ENCODE peak calls at places on chromosomes 7 and 10, in four cellular contexts. Q, W, V and K are unnamed samples.

GRCh38 chr7:95509199-95509598 is 23.5 kb downstream of the ASB4 start:
- DNase-seq in Q (no peak), W (no peak), V (peak), K (peak)

GRCh38 chr7:85094046-85094720 is 92.7 kb downstream of the SEMA3D start:
- DNase-seq in Q (no peak), W (no peak), V (no peak), K (no peak)

GRCh38 chr10:123997486-123998196 is 95.8 kb downstream of the CHST15 start:
- DNase-seq in Q (peak), W (peak), V (peak), K (peak)

GRCh38 chr10:1272079-1272478 is 215.9 kb downstream of the WDR37 start:
- DNase-seq in Q (no peak), W (no peak), V (no peak), K (no peak)

GRCh38 chr10:68007356-68007755 is 67.7 kb downstream of the HERC4 start:
- DNase-seq in Q (no peak), W (no peak), V (no peak), K (peak)

GRCh38 chr7:41053830-41054229 is 649.1 kb downstream of the INHBA start:
- DNase-seq in Q (no peak), W (no peak), V (no peak), K (no peak)

GRCh38 chr10:112624546-112625048 is 177.6 kb downstream of the VTI1A start:
- DNase-seq in Q (no peak), W (no peak), V (no peak), K (no peak)

GRCh38 chr7:140638311-140638791 is 2.3 kb downstream of the DENND2A start:
- DNase-seq in Q (no peak), W (peak), V (no peak), K (no peak)

GRCh38 chr10:80829562-80829961 is 291.9 kb downstream of the SH2D4B start:
- DNase-seq in Q (no peak), W (no peak), V (no peak), K (no peak)

GRCh38 chr7:159239028-159239427 is 94.4 kb upstream of the VIPR2 start:
- DNase-seq in Q (no peak), W (no peak), V (no peak), K (no peak)

GRCh38 chr7:42522227-42522991 is 285.4 kb upstream of the GLI3 start:
- DNase-seq in Q (no peak), W (no peak), V (no peak), K (no peak)

GRCh38 chr7:156942708-156943090 is 6.8 kb upstream of the NOM1 start:
- DNase-seq in Q (no peak), W (no peak), V (no peak), K (no peak)

GRCh38 chr7:155380221-155380861 is 77.6 kb upstream of the EN2 start:
- DNase-seq in Q (peak), W (peak), V (peak), K (peak)

GRCh38 chr7:30157217-30157616 is 22.4 kb downstream of the MTURN start:
- DNase-seq in Q (no peak), W (no peak), V (no peak), K (no peak)

GRCh38 chr10:26810435-26811026 is 50.2 kb downstream of the ABI1 start:
- DNase-seq in Q (no peak), W (peak), V (no peak), K (peak)

GRCh38 chr10:97861351-97861750 is 11.7 kb downstream of the GOLGA7B start:
- DNase-seq in Q (peak), W (peak), V (no peak), K (peak)

GRCh38 chr7:28458732-28459131 is 46.4 kb downstream of the CREB5 start:
- DNase-seq in Q (no peak), W (peak), V (no peak), K (no peak)

GRCh38 chr7:142194201-142194600 is 63.7 kb downstream of the PRSS58 start:
- DNase-seq in Q (no peak), W (no peak), V (no peak), K (no peak)
- TF ChIP-seq CTCF in Q (no peak), W (no peak), V (no peak), K (no peak)

GRCh38 chr10:71323407-71323806 is 4.3 kb downstream of the SLC29A3 start:
- DNase-seq in Q (no peak), W (peak), V (no peak), K (no peak)
- H3K4me3 ChIP-seq in Q (no peak), W (no peak), V (no peak), K (no peak)

GRCh38 chr7:22255834-22256233 is 101.1 kb downstream of the RAPGEF5 start:
- DNase-seq in Q (no peak), W (no peak), V (no peak), K (no peak)
- TF ChIP-seq CTCF in Q (no peak), W (no peak), V (no peak), K (no peak)

GRCh38 chr10:110841767-110842267 is 29.9 kb upstream of the PDCD4 start:
- DNase-seq in Q (no peak), W (no peak), V (no peak), K (no peak)
- H3K4me3 ChIP-seq in Q (no peak), W (no peak), V (no peak), K (no peak)

GRCh38 chr7:15561840-15562239 is at the start of gene AGMO:
- DNase-seq in Q (no peak), W (peak), V (no peak), K (no peak)
- TF ChIP-seq CTCF in Q (no peak), W (no peak), V (no peak), K (no peak)

GRCh38 chr7:98211221-98211675 is at the start of gene BHLHA15:
- DNase-seq in Q (no peak), W (no peak), V (no peak), K (no peak)

GRCh38 chr7:98212532-98213041 is 1.3 kb downstream of the BHLHA15 start:
- DNase-seq in Q (no peak), W (no peak), V (no peak), K (no peak)

GRCh38 chr7:98213296-98213873 is 2.1 kb downstream of the BHLHA15 start:
- DNase-seq in Q (no peak), W (no peak), V (no peak), K (no peak)

GRCh38 chr7:98210513-98211220 is 572 bp upstream of the BHLHA15 start:
- DNase-seq in Q (no peak), W (no peak), V (no peak), K (no peak)

DNA sequence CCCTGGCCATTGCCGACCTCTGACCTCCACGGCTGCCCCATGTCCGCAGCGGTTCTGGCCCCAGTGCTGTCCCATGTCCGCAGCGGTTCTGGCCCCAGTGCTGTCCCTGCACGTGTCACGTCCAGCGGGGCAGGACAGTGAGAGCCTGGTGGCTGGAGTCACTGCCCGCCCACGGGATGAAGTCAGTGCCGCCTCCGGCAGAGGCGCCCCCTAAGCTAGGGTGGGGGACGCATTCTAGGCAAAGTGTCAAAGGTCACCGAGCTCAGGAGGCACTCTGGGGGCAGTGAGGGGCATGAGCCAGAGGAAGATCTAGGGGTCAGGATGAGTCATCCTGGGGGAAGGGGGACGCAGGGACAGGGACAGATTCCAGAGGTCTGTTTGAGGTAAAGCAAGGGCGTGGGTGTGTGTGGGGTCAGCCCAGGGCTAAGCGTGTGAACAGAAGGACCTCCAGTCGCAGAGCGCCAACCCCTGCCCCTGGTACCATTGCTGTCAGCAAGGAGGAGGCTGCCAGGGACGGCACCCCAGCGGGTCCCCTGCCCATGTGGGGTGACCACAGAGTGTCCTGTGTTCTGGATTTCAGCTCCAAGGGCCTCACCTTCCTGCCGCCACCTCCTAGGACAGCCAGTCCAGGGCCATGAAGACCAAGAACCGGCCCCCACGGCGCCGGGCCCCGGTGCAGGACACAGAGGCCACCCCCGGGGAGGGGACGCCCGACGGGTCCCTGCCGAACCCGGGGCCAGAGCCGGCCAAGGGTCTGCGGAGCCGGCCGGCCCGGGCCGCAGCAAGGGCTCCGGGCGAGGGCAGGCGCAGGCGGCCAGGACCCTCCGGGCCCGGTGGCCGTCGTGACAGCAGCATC is 665 bp downstream of the BHLHA15 start:
- DNase-seq in Q (no peak), W (no peak), V (no peak), K (no peak)
- H3K4me3 ChIP-seq in Q (peak), W (peak), V (peak), K (no peak)